ENCODE peak calls at places on chromosomes 2 and 18, in seven cellular contexts. Y is K562, D is stomach, V is Peyer's patch, P is breast epithelium, U is ovary, G is prostate gland. F is an unnamed sample.

GRCh38 chr2:163401481-163401880 is 334.3 kb downstream of the FIGN start:
- DNase-seq in G (no peak), U (peak; percentile 27), V (no peak), Y (no peak), D (no peak), P (no peak), F (no peak)

GRCh38 chr2:133884739-133885381 is 316.6 kb upstream of the NCKAP5 start:
- DNase-seq in U (no peak), G (no peak), Y (no peak), V (no peak), P (no peak), D (no peak), F (no peak)

GRCh38 chr18:54284967-54285785 is 15.9 kb downstream of the POLI start:
- DNase-seq in P (no peak), V (no peak), D (no peak), Y (peak; percentile 14), G (no peak), U (no peak), F (no peak)

GRCh38 chr2:64417624-64418023 is 36.3 kb upstream of the LGALSL start:
- DNase-seq in V (no peak), D (no peak), G (no peak), U (no peak), P (no peak), Y (no peak), F (no peak)

GRCh38 chr2:39524061-39524460 is 87.0 kb upstream of the MAP4K3 start:
- DNase-seq in Y (no peak), D (no peak), U (no peak), G (no peak), V (no peak), P (no peak), F (no peak)

GRCh38 chr2:189954989-189955388 is 107.5 kb downstream of the MSTN start:
- DNase-seq in U (no peak), V (no peak), G (no peak), D (no peak), Y (no peak), P (no peak), F (no peak)

GRCh38 chr2:196993617-196994016 is 67.1 kb upstream of the PGAP1 start:
- DNase-seq in P (no peak), D (no peak), V (no peak), G (no peak), U (no peak), Y (no peak), F (no peak)

GRCh38 chr2:149004836-149005235 is 33.7 kb upstream of the LYPD6B start:
- DNase-seq in D (no peak), V (no peak), P (no peak), Y (no peak), U (no peak), G (no peak), F (no peak)

GRCh38 chr2:237565974-237566373 is 400 bp upstream of the PRLH start:
- DNase-seq in U (no peak), V (no peak), G (no peak), D (no peak), P (no peak), Y (no peak), F (no peak)

GRCh38 chr18:58362829-58363231 is 266.1 kb downstream of the ALPK2 start:
- DNase-seq in Y (no peak), G (no peak), D (no peak), U (no peak), P (no peak), V (no peak), F (no peak)

GRCh38 chr18:58360324-58360723 is 268.6 kb downstream of the ALPK2 start:
- DNase-seq in G (no peak), Y (no peak), D (no peak), U (no peak), P (no peak), V (no peak), F (no peak)

GRCh38 chr18:58363767-58364540 is 264.9 kb downstream of the ALPK2 start:
- DNase-seq in P (no peak), U (no peak), Y (no peak), D (no peak), G (no peak), V (no peak), F (no peak)

GRCh38 chr18:58361212-58361611 is 267.7 kb downstream of the ALPK2 start:
- DNase-seq in Y (no peak), V (no peak), P (no peak), U (peak; percentile 28), D (no peak), G (no peak), F (no peak)

DNA sequence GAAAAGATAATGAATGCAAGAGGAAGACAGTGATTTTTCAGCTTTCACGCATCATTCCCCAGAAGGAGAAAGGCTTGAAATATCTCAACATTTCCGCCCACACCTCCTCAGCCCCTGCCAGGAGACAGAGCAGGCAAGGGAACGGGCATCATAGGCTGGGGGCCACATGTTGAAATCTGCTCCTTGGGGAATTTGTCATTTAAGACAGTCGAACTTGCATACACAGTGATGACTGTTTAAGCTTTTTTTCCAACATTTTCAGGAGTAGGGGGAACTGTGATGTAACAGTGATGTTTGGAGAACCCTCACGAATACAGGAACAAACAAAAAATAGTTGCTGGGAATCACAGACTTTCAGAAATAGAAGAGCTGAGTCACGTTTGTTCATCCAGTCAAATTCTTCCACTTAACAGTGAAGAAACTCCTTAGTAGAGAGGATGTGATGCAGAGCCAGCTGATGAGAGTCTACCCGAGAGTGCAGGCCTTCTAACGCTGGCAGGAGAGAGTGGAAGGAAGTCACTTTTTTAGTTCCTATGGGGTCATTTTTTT is 266.8 kb downstream of the ALPK2 start:
- DNase-seq in U (peak; percentile 66), G (no peak), P (no peak), Y (no peak), V (no peak), D (no peak), F (no peak)
- TF ChIP-seq POLR2A in U (no peak), G (no peak), P (no peak), Y (no peak), V (no peak), D (no peak), F (no peak)

DNA sequence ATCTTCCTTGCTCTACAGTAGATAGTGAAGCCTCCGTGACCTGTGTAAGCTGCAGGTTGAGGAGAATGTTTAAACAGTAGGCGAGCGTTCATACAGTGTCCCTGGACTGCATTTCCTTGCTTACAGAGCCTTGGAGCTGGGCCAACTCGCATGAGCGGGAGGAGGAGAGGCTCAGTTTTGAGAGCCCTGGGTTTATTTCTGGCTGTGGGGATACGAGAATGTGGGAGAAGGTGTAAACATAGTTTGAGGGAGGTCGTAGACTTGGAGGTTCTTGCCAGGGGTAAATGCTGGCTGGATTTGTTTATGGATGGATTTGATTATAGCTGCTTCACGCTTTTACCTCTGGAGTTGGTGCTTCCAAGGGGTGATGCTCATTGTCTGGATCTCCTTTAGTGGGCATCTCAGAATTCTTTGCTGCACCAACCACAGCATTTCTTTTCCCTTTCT is 20.8 kb downstream of the CRIM1 start:
- DNase-seq in G (peak; percentile 76), Y (no peak), D (peak; percentile 84), V (peak; percentile 74), P (peak; percentile 75), U (peak; percentile 83), F (peak; percentile 51)
- H3K4me3 ChIP-seq in G (no peak overlapping the region), Y (no peak overlapping the region), D (no peak overlapping the region), V (no peak overlapping the region), P (no peak overlapping the region), U (no peak overlapping the region), F (no peak overlapping the region)

GRCh38 chr2:160411167-160411566 is 82.4 kb downstream of the RBMS1 start:
- DNase-seq in V (no peak), P (no peak), G (no peak), Y (no peak), U (no peak), D (no peak), F (no peak)
- H3K27me3 ChIP-seq in V (no peaks in the 10 kb centered on the region), P (no peaks in the 10 kb centered on the region), G (no peaks in the 10 kb centered on the region), Y (peaks cover 15% of the 10 kb centered on the region), U (no peaks in the 10 kb centered on the region), D (no peaks in the 10 kb centered on the region), F (no peaks in the 10 kb centered on the region)

GRCh38 chr18:57666818-57667497 is 45.3 kb upstream of the NARS1 start:
- DNase-seq in G (no peak), P (no peak), Y (peak; percentile 80), V (no peak), U (no peak), D (no peak), F (peak; percentile 22)
- TF ChIP-seq POLR2A in G (no peak), P (no peak), Y (no peak), V (no peak), U (no peak), D (no peak), F (no peak)

GRCh38 chr2:100137877-100138570 is 4.4 kb downstream of the AFF3 start:
- DNase-seq in V (no peak), G (no peak), P (no peak), U (no peak), Y (no peak), D (peak; percentile 40), F (no peak)
- H3K4me3 ChIP-seq in V (no peak overlapping the region), G (no peak overlapping the region), P (no peak overlapping the region), U (no peak overlapping the region), Y (no peak overlapping the region), D (no peak overlapping the region), F (no peak overlapping the region)

DNA sequence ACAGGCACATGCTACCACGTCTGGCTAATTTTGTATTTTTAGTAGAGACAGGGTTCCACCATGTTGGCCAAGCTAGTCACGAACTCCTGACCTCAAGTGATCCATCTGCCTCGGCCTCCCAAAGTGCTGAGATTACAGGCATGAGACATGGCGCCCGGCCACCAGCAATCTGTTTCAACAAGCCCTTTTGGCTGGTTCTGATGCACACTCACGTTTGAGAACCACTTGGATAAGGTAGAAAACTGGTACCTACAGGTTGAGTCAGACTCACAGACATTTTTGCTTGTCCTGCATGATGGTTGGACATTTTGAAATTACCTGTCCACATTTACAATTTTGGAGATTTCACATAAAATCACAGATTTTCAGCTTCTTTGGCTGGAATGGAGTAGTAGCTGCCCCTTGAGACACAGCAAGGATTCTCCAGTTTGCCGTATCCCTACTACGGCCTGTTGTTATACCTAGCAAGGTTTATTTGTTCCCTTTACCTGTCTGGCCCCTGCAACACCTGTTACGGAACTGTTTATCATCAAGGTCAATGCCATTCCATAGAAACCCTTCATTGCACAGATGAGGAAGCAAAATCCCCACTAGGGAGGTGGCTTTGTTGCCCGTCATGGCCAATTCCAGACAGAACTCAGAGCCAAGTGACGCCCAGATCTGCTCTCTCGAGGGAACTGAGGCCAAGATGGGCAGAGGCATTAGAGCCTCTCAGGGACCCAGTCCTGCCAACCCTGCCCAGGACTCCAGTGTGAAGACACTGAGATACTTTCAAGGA is 31.4 kb upstream of the IGFBP2 start:
- DNase-seq in Y (no peak), P (no peak), D (no peak), G (no peak), V (no peak), U (no peak), F (no peak)
- H3K27me3 ChIP-seq in Y (peaks cover 35% of the 10 kb centered on the region), P (no peaks in the 10 kb centered on the region), D (no peaks in the 10 kb centered on the region), G (no peaks in the 10 kb centered on the region), V (no peaks in the 10 kb centered on the region), U (no peaks in the 10 kb centered on the region), F (no peaks in the 10 kb centered on the region)

GRCh38 chr2:55958756-55959155 is 35.2 kb upstream of the EFEMP1 start:
- DNase-seq in G (no peak), V (no peak), Y (no peak), U (no peak), P (no peak), D (no peak), F (no peak)
- TF ChIP-seq POLR2A in G (no peak), V (no peak), Y (no peak), U (no peak), P (no peak), D (no peak), F (no peak)